ENCODE peak calls at places on chromosomes 12 and 14, in six cellular contexts. O is SK-N-SH, W is H1, S is HCT116, H is GM12878, V is K562. Z is an unnamed sample.
A peak's percentile ranks its signal among the peaks of the same experiment; 100 is the strongest.

GRCh38 chr12:13101854-13102375 is 1.6 kb downstream of the GSG1 start:
- DNase-seq in O (no peak), W (no peak), S (no peak), H (no peak), V (no peak), Z (peak; percentile 13)

GRCh38 chr12:93113317-93114006 is 184.4 kb upstream of the EEA1 start:
- DNase-seq in O (no peak), W (no peak), S (no peak), H (no peak), V (no peak), Z (no peak)

GRCh38 chr12:122309564-122310121 is 43.3 kb upstream of the VPS33A start:
- DNase-seq in O (peak; percentile 60), W (no peak), S (no peak), H (no peak), V (no peak), Z (no peak)

GRCh38 chr12:103915306-103915705 is 14.9 kb upstream of the HSP90B1 start:
- DNase-seq in O (no peak), W (no peak), S (no peak), H (no peak), V (no peak), Z (no peak)

GRCh38 chr12:4121506-4122020 is 152.0 kb upstream of the CCND2 start:
- DNase-seq in O (no peak), W (no peak), S (no peak), H (no peak), V (no peak), Z (no peak)

GRCh38 chr12:122886851-122887816 is 8.8 kb downstream of the VPS37B start:
- DNase-seq in O (no peak), W (no peak), S (peak; percentile 81), H (peak; percentile 84), V (peak; percentile 57), Z (peak; percentile 50)

GRCh38 chr12:48936379-48936979 is 11.2 kb upstream of the FKBP11 start:
- DNase-seq in O (peak; percentile 88), W (peak; percentile 63), S (peak; percentile 36), H (no peak), V (peak; percentile 85), Z (peak; percentile 68)

GRCh38 chr14:80136358-80136757 is 74.9 kb downstream of the DIO2 start:
- DNase-seq in O (no peak), W (no peak), S (no peak), H (no peak), V (no peak), Z (peak; percentile 42)

GRCh38 chr12:21502164-21502496 is 541 bp downstream of the GOLT1B start:
- DNase-seq in O (no peak), W (no peak), S (no peak), H (peak; percentile 1), V (no peak), Z (peak; percentile 39)

GRCh38 chr12:47686645-47687240 is 19.1 kb downstream of the RPAP3 start:
- DNase-seq in O (peak; percentile 44), W (no peak), S (peak; percentile 18), H (no peak), V (peak; percentile 22), Z (peak; percentile 61)

GRCh38 chr12:13695781-13696180 is 285.6 kb downstream of the GRIN2B start:
- DNase-seq in O (no peak), W (no peak), S (no peak), H (no peak), V (no peak), Z (no peak)

GRCh38 chr14:56491299-56492285 is 88.0 kb upstream of the TMEM260 start:
- DNase-seq in O (peak; percentile 39), W (peak; percentile 71), S (peak; percentile 79), H (peak; percentile 11), V (peak; percentile 22), Z (peak; percentile 8)

GRCh38 chr14:101109981-101110728 is 206.6 kb upstream of the RTL1 start:
- DNase-seq in O (peak; percentile 12), W (no peak), S (no peak), H (no peak), V (no peak), Z (peak; percentile 9)

GRCh38 chr12:88251798-88252197 is 109.7 kb downstream of the TMTC3 start:
- DNase-seq in O (no peak), W (no peak), S (no peak), H (no peak), V (no peak), Z (no peak)

GRCh38 chr14:101074124-101075024 is 170.9 kb upstream of the RTL1 start:
- DNase-seq in O (peak; percentile 36), W (no peak), S (no peak), H (no peak), V (no peak), Z (no peak)

GRCh38 chr12:64029013-64029857 is 184.7 kb downstream of the SRGAP1 start:
- DNase-seq in O (no peak), W (no peak), S (no peak), H (no peak), V (no peak), Z (no peak)

GRCh38 chr14:105411985-105412767 is 7.5 kb upstream of the MTA1 start:
- DNase-seq in O (peak; percentile 48), W (no peak), S (no peak), H (no peak), V (no peak), Z (no peak)
- TF ChIP-seq JUND in O (no peak), W (no peak), S (no peak), H (no peak), V (no peak), Z (no peak)

DNA sequence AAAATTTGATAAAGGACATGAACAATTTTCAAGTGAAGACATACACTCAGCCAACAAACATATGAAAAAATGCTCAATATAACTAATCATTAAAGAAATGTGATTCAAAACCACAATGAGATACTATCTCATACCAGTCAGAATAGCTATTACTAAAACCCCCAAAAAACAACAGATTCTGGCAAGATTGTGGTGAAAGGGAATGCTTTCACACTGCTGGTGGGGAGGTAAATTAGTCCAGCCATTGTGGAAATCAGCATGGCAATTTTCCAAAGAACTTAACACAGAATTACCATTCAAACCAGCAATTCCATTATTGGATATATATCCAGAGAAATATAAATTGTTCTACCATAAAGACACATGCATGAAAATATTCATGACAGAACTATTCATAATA is 18.7 kb upstream of the TAS2R14 start:
- DNase-seq in O (no peak), W (no peak), S (no peak), H (no peak), V (no peak), Z (no peak)
- TF ChIP-seq JUND in O (peak; percentile 11), W (no peak), S (no peak), H (no peak), V (no peak), Z (no peak)

GRCh38 chr12:67270622-67271021 is 1.5 kb downstream of the CAND1 start:
- DNase-seq in O (no peak), W (no peak), S (no peak), H (no peak), V (no peak), Z (no peak)
- TF ChIP-seq JUND in O (no peak), W (no peak), S (no peak), H (no peak), V (no peak), Z (no peak)

DNA sequence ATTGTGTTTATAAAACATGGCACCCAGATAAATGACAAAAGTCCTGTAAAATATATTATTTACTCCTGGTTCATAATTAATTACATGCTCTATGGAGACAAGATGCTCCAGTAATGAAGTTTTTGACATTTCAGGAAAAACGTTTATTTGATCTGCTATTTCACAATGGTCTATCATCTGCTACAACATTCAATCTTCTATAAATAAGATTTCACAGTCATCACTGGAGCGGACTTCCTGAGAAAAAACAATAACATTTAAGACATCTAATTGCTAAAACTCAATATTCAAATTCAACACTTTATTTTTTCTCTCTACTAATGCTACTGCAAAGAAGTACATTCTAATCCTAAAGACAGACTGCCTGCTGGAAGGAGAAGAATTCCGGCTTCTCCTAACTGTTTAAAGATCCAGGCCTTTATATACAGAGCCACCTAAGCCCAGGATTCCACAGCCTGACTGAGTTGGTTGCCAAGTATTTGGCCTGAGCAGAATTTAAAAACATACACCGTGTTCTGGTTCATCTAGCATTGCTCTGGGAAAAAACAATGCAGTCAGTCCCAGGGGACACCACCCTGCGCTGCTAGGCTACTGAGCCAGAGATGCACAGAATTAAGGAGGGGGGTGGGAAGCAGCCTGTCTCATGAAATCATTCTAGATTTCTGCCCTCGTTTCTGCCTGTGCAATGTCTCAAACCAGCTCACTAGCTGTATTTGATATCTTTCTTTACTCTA is 58.0 kb downstream of the TMTC1 start:
- DNase-seq in O (peak; percentile 26), W (no peak), S (no peak), H (peak; percentile 54), V (no peak), Z (no peak)
- TF ChIP-seq JUND in O (no peak), W (no peak), S (no peak), H (no peak), V (no peak), Z (no peak)

GRCh38 chr12:133129368-133130037 is 571 bp downstream of the ZNF891 start:
- DNase-seq in O (no peak), W (no peak), S (no peak), H (no peak), V (no peak), Z (no peak)
- TF ChIP-seq JUND in O (no peak), W (no peak), S (no peak), H (no peak), V (no peak), Z (no peak)

Z was measured in T47D.